ENCODE peak calls at places on chromosomes 11 and 22, in six cellular contexts. R, F, J, S, E and B are unnamed samples.

GRCh38 chr11:134751161-134751560 is 339.1 kb upstream of the B3GAT1 start:
- DNase-seq in R (no peak), F (no peak), J (no peak), S (no peak), E (no peak), B (no peak)

GRCh38 chr11:21814169-21814568 is 378.7 kb upstream of the ANO5 start:
- DNase-seq in R (no peak), F (no peak), J (no peak), S (no peak), E (no peak), B (no peak)

GRCh38 chr11:62588966-62589637 is 2.2 kb downstream of the TUT1 start:
- DNase-seq in R (no peak), F (no peak), J (no peak), S (no peak), E (no peak), B (no peak)

GRCh38 chr11:38791346-38791961 is 2193.4 kb upstream of the RAG2 start:
- DNase-seq in R (no peak), F (peak), J (no peak), S (peak), E (no peak), B (no peak)

GRCh38 chr11:24422371-24422770 is 74.5 kb upstream of the LUZP2 start:
- DNase-seq in R (no peak), F (no peak), J (no peak), S (no peak), E (no peak), B (no peak)

GRCh38 chr22:46842606-46843005 is 80.2 kb downstream of the TBC1D22A start:
- DNase-seq in R (no peak), F (no peak), J (no peak), S (no peak), E (no peak), B (no peak)

GRCh38 chr22:45579306-45579705 is 76.6 kb downstream of the FBLN1 start:
- DNase-seq in R (no peak), F (no peak), J (no peak), S (no peak), E (no peak), B (no peak)

GRCh38 chr22:42655693-42656092 is 6.5 kb upstream of the CYB5R3 start:
- DNase-seq in R (peak), F (no peak), J (no peak), S (peak), E (no peak), B (no peak)

GRCh38 chr22:45565171-45565570 is 62.5 kb downstream of the FBLN1 start:
- DNase-seq in R (peak), F (no peak), J (no peak), S (no peak), E (no peak), B (no peak)